ENCODE peak calls at places on chromosomes 1 and 21, in nine cellular contexts. E, Z, P, B, O, J, X, F and Y are unnamed samples.

GRCh38 chr1:112618114-112618720 is 724 bp downstream of the ST7L start:
- DNase-seq in Z (no peak), B (peak), E (no peak), X (no peak), J (no peak), O (peak), F (no peak), P (no peak), Y (peak)

GRCh38 chr21:35075546-35075945 is 26.4 kb upstream of the RUNX1 start:
- DNase-seq in X (no peak), E (no peak), B (no peak), F (peak), P (no peak), Z (peak), O (no peak), J (no peak), Y (peak)

GRCh38 chr1:224252466-224252865 is 69.4 kb downstream of the DEGS1 start:
- DNase-seq in X (no peak), O (no peak), P (no peak), B (no peak), F (no peak), E (no peak), Z (no peak), J (no peak), Y (no peak)

GRCh38 chr1:25744140-25744581 is 55.8 kb upstream of the SELENON start:
- DNase-seq in B (no peak), O (no peak), E (peak), Z (peak), P (no peak), J (no peak), F (no peak), X (no peak), Y (no peak)

GRCh38 chr1:102550729-102551384 is 554.1 kb upstream of the OLFM3 start:
- DNase-seq in Z (peak), F (no peak), E (no peak), P (no peak), J (no peak), X (no peak), O (no peak), B (no peak), Y (peak)

GRCh38 chr1:99858285-99858684 is 8.1 kb downstream of the AGL start:
- DNase-seq in F (no peak), E (no peak), O (no peak), J (no peak), X (no peak), B (no peak), P (no peak), Z (no peak), Y (no peak)

GRCh38 chr21:40925481-40925880 is 78.5 kb upstream of the DSCAM start:
- DNase-seq in B (no peak), X (no peak), Z (no peak), J (no peak), P (no peak), E (no peak), O (no peak), F (no peak), Y (no peak)

GRCh38 chr1:165543651-165544452 is at the start of gene LRRC52:
- DNase-seq in O (no peak), E (no peak), B (no peak), P (no peak), X (peak), J (no peak), Z (peak), F (no peak), Y (no peak)

GRCh38 chr1:230307213-230307612 is 118.9 kb downstream of the PGBD5 start:
- DNase-seq in P (no peak), E (no peak), B (no peak), O (no peak), J (no peak), F (no peak), X (no peak), Z (no peak), Y (no peak)